ENCODE peak calls at places on chromosomes 4 and X, in four cellular contexts. M is upper lobe of right lung, S is AG04450, J is RWPE1. X is an unnamed sample.

GRCh38 chr4:139934786-139935330 is 219.1 kb downstream of the MAML3 start:
- DNase-seq in M (no peak), S (no peak), J (no peak), X (no peak)

GRCh38 chrX:136146614-136147319 is 566 bp upstream of the FHL1 start:
- DNase-seq in S (no peak), J (no peak), M (no peak), X (no peak)

GRCh38 chrX:119041175-119041574 is 31.6 kb upstream of the CT47C1 start:
- DNase-seq in S (peak; percentile 45), M (no peak), J (peak; percentile 25), X (peak; percentile 56)

GRCh38 chr4:150250293-150250997 is 172.2 kb downstream of the DCLK2 start:
- DNase-seq in S (no peak), M (no peak), J (no peak), X (no peak)

GRCh38 chrX:83422836-83423235 is 85.3 kb upstream of the POU3F4 start:
- DNase-seq in S (no peak), M (no peak), J (no peak), X (no peak)

GRCh38 chrX:44908198-44908597 is 35.2 kb downstream of the KDM6A start:
- DNase-seq in J (no peak), M (no peak), S (no peak), X (no peak)

GRCh38 chr4:38762560-38762959 is 20.2 kb downstream of the TLR10 start:
- DNase-seq in M (no peak), S (no peak), J (no peak), X (no peak)

GRCh38 chr4:123877561-123877960 is 481.0 kb downstream of the SPRY1 start:
- DNase-seq in S (no peak), M (no peak), J (no peak), X (no peak)

GRCh38 chr4:7938513-7939376 is 916 bp downstream of the AFAP1 start:
- DNase-seq in M (no peak), S (no peak), J (peak; percentile 34), X (no peak)

GRCh38 chr4:153661215-153661822 is 22.8 kb upstream of the TLR2 start:
- DNase-seq in S (no peak), M (no peak), J (no peak), X (no peak)

GRCh38 chrX:100297732-100298131 is 112.3 kb downstream of the PCDH19 start:
- DNase-seq in J (no peak), M (no peak), S (no peak), X (no peak)

GRCh38 chr4:13902141-13902540 is 274.6 kb upstream of the BOD1L1 start:
- DNase-seq in M (no peak), J (no peak), S (no peak), X (no peak)

GRCh38 chr4:98627477-98627876 is 30.9 kb downstream of the TSPAN5 start:
- DNase-seq in M (no peak), S (no peak), J (no peak), X (no peak)

GRCh38 chr4:140952709-140953108 is 180.6 kb downstream of the RNF150 start:
- DNase-seq in S (no peak), J (peak; percentile 28), M (no peak), X (no peak)

GRCh38 chr4:53130896-53131561 is 234.8 kb downstream of the SCFD2 start:
- DNase-seq in J (no peak), M (no peak), S (no peak), X (no peak)

GRCh38 chrX:85590638-85591037 is 211.2 kb upstream of the POF1B start:
- DNase-seq in S (no peak), J (peak; percentile 17), M (no peak), X (no peak)

DNA sequence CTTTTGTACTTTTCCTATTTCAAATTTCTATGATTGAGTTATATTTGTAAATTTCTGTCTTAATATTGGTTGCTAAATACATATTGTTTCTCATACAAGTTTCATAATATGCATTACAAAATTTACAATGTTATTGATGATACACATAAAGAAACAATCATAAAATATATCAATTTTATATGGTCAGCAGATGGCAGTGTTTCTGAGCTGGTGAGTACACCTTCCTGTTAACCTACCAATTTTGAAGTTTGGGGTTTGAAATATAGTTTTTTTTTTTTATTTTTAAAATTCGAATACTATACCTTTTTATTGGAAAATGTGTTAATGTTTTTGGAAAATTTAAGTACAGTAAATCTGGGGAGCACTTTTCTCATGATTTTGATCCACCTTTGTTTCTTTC is 1953.1 kb upstream of the ADGRL3 start:
- DNase-seq in M (no peak), S (no peak), J (peak; percentile 5), X (no peak)
- TF ChIP-seq CTCF in M (peak; percentile 23), S (no peak), J (peak; percentile 51), X (no peak)

DNA sequence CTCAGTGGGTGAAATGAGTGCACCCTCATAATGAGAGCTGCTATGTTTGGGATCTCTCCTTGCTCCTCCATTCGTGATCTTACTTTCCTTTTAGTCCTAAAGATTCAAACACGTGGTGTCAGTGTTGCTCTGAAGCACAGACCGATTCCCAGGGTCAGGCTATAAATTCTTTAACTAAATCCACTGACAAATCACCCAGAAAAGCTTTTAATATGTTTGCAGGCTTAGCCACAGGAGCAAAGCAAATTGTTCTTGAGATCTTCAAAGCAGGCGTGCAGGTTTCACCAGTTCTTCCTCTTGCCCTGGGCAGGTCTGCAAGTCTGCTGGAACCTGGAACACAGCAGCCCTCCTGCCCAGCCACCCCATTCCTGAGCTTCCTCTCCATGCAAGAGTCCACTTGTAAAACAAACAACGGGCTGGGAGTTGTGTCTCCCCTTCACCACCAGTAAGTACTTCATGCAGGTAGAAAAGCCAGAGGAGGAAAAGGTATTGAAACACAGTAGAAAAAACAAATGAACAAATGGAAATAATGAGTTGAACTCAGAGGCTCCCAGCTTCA is 70.1 kb upstream of the ENPP6 start:
- DNase-seq in J (peak; percentile 17), M (no peak), S (peak; percentile 21), X (no peak)
- TF ChIP-seq CTCF in J (no peak), M (peak; percentile 29), S (peak; percentile 43), X (no peak)

DNA sequence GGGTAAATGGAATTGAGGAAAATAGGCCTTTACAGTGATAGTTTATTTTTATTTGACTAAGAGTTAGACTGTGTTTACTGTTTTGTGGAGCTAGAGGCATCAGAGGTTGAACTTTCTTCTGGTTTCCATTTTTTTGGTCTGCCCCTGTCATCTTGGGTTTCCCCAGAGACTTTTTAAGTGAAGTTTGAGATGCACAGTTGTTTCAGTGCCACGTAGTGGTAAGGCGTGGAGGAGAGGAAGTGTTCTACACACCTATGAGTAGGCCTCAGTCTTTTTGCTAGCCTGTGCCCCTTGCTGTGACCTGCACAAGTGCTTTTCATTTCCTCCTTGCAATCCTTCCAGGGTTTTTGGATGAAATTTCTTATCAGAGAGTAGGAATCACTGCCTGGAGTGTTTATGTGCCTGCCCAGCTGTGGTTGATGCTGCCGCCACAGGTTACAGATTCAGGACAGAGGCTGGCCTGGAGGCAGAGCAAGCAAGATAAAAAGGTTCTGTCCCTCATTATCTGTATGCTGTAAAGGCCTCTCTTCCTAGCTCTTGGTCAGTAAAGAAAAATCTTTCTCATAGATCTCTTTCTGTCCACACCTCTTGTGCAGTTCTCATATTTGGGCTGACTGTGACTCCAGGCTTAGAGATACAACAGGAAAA is 12.5 kb upstream of the HSFX4 start:
- DNase-seq in M (no peak), S (no peak), J (no peak), X (no peak)
- TF ChIP-seq CTCF in M (no peak), S (no peak), J (no peak), X (no peak)

GRCh38 chr4:100682477-100683218 is 164.8 kb upstream of the EMCN start:
- DNase-seq in M (no peak), J (no peak), S (no peak), X (no peak)
- TF ChIP-seq CTCF in M (no peak), J (no peak), S (no peak), X (no peak)

GRCh38 chr4:46937493-46937892 is 28.4 kb upstream of the COX7B2 start:
- DNase-seq in J (peak; percentile 4), M (no peak), S (no peak), X (no peak)
- TF ChIP-seq CTCF in J (no peak), M (no peak), S (peak; percentile 43), X (peak; percentile 33)